ENCODE peak calls at places on chromosomes 7 and 10, in five cellular contexts. W is left ventricle myocardium inferior, Z is PC-9, J is endothelial cell of umbilical vein, N is colonic mucosa. M is an unnamed sample. For H3K4me1, the result is how much of the 10 kb centered on the place peaks cover.

GRCh38 chr7:155762639-155763038 is 49.6 kb downstream of the SHH start:
- DNase-seq in W (no peak), Z (no peak), J (no peak), N (no peak), M (no peak)

GRCh38 chr7:103117465-103117864 is 31.4 kb downstream of the NAPEPLD start:
- DNase-seq in W (no peak), Z (no peak), J (no peak), N (no peak), M (no peak)

GRCh38 chr10:95237376-95238170 is 43.5 kb downstream of the ACSM6 start:
- DNase-seq in W (no peak), Z (peak), J (no peak), N (no peak), M (no peak)

GRCh38 chr7:92598310-92598981 is 8.3 kb upstream of the FAM133B start:
- DNase-seq in W (no peak), Z (no peak), J (no peak), N (no peak), M (no peak)

GRCh38 chr10:79060641-79061255 is 8.0 kb upstream of the ZMIZ1 start:
- DNase-seq in W (peak), Z (no peak), J (no peak), N (no peak), M (no peak)

GRCh38 chr7:122143376-122143750 is 686 bp downstream of the AASS start:
- DNase-seq in W (peak), Z (no peak), J (peak), N (peak), M (peak)

GRCh38 chr7:97025983-97026704 is 1.5 kb upstream of the DLX5 start:
- DNase-seq in W (no peak), Z (no peak), J (peak), N (no peak), M (no peak)

GRCh38 chr10:70444613-70445222 is 3.2 kb upstream of the NODAL start:
- DNase-seq in W (no peak), Z (no peak), J (no peak), N (no peak), M (no peak)

GRCh38 chr10:59872892-59873463 is 33.4 kb downstream of the CCDC6 start:
- DNase-seq in W (no peak), Z (no peak), J (peak), N (peak), M (no peak)

DNA sequence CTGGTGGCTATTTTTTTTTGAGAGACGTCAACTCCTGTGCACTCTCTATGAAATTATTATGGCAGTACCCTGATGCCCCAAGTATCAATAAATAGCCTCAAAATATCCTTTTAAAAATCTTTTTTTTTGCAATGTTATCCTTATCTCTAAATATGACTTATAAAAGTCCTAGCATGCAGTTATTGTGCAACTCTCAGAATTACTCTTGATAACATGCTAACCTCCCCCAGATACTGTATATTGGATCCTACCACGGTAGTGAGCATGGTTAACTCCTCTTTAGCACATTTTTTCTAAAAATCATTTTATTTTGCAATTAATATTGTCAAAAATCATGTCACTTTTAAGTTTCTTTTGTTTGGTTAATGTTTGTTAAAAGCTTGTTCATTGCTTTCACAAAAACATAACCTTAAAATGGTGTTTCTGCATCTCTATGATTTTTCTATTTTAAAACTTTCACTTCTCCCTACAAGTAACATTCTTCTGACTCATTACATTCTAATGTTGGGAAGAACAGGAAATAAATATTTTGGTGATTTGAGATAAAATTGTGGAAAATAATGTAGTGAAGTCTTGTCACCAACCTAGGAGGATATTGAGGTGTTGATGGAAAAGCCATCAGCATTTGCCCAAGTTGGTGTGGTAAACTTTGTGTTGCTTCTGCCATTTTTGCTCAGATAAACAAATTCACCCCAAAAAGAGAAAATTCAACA is 42.1 kb upstream of the ADRA2A start:
- DNase-seq in W (no peak), Z (no peak), J (no peak), N (no peak), M (no peak)
- H3K4me1 ChIP-seq in W (under half), Z (under half), J (under half), N (under half), M (under half)

GRCh38 chr10:118730699-118731456 is 23.9 kb downstream of the CACUL1 start:
- DNase-seq in W (no peak), Z (peak), J (no peak), N (peak), M (no peak)
- H3K4me1 ChIP-seq in W (half or more), Z (under half), J (under half), N (under half), M (under half)

DNA sequence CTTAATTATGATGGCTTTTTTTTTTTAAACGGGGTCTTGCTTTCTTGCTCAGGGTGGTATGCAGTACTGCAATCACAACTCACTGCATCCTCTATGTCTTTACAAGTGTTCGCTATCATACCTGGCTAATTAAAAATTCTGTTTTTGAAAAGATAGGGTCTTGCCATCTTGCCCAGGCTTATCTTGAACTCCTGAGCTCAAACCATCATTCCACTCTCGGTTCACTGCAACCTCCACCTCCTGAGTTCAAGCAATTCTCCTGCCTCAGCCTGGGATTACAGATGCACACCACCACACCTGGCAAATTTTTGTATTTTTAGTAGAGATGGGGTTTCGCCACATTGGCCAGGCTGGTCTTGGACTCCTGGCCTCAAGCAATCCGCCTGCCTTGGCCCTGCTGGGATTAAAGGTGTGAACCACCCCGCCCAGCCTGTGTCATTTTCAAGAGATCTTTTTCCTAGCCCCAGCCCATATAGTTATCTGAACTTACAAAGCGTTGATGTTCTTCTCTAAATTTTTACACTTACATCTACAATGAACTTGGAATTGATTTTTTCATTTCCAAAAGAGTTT is 6.0 kb downstream of the HNRNPF start:
- DNase-seq in W (no peak), Z (no peak), J (no peak), N (peak), M (no peak)
- H3K4me1 ChIP-seq in W (half or more), Z (half or more), J (under half), N (under half), M (half or more)

GRCh38 chr10:102402512-102402896 is 7.0 kb downstream of the NFKB2 start:
- DNase-seq in W (no peak), Z (no peak), J (no peak), N (no peak), M (no peak)
- H3K4me1 ChIP-seq in W (under half), Z (under half), J (under half), N (under half), M (under half)

GRCh38 chr7:47578581-47579270 is 3.2 kb downstream of the TNS3 start:
- DNase-seq in W (no peak), Z (peak), J (peak), N (no peak), M (no peak)
- H3K4me1 ChIP-seq in W (half or more), Z (half or more), J (under half), N (under half), M (half or more)

GRCh38 chr7:101829374-101829773 is 11.9 kb downstream of the CUX1 start:
- DNase-seq in W (no peak), Z (no peak), J (no peak), N (no peak), M (no peak)
- H3K4me1 ChIP-seq in W (under half), Z (under half), J (under half), N (under half), M (under half)

GRCh38 chr10:33252324-33252723 is 82.1 kb downstream of the NRP1 start:
- DNase-seq in W (no peak), Z (no peak), J (no peak), N (no peak), M (no peak)

GRCh38 chr10:33252794-33253203 is 81.7 kb downstream of the NRP1 start:
- DNase-seq in W (no peak), Z (peak), J (peak), N (no peak), M (no peak)

GRCh38 chr10:33249659-33250058 is 84.8 kb downstream of the NRP1 start:
- DNase-seq in W (no peak), Z (no peak), J (peak), N (no peak), M (peak)

GRCh38 chr10:33254556-33255160 is 79.8 kb downstream of the NRP1 start:
- DNase-seq in W (no peak), Z (no peak), J (peak), N (no peak), M (no peak)

DNA sequence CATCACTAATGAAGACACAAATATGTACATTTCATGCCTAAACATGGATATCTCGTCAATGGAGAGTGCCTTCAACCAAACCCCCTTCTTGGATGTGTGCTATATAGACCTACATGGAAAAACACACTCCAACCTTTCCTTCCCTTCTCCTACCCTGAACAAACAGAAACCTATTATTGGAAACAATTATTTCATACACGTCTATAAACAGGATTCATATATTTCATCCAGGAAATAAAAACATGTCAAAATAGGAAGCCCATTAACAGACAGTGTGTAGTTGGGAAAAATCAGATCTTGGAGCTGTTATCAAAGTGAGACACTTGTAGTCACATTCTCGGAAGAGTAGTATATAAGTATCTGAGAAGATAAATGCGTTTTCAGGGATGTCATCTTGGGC is 81.1 kb downstream of the NRP1 start:
- DNase-seq in W (no peak), Z (no peak), J (peak), N (no peak), M (no peak)
- H3K4me1 ChIP-seq in W (half or more), Z (half or more), J (half or more), N (under half), M (half or more)

DNA sequence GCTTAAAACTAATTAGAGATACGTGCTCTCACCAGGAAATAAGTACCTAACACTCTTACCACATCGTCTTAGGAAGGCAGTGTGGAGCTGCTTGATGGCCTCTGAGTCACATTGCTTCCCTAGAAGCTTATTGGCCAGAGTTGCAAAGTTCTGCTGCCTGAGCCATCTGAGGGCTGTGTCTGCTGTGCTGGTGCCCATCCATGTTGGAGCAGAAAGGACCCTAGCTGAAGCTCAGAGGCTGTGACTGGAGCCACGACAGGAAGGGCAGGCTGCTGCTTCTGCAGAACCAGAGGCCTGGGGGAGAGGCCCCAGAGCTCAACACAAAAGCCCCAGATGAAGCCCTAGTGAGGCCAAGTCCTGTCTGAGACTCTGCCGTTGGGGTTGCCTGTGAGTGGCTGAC is 64.8 kb upstream of the IGFBP3 start:
- DNase-seq in W (no peak), Z (peak), J (no peak), N (no peak), M (no peak)
- H3K4me1 ChIP-seq in W (under half), Z (under half), J (under half), N (under half), M (under half)

GRCh38 chr10:98013776-98014175 is 16.6 kb downstream of the CRTAC1 start:
- DNase-seq in W (no peak), Z (no peak), J (no peak), N (no peak), M (no peak)
- H3K4me1 ChIP-seq in W (under half), Z (under half), J (under half), N (under half), M (under half)

DNA sequence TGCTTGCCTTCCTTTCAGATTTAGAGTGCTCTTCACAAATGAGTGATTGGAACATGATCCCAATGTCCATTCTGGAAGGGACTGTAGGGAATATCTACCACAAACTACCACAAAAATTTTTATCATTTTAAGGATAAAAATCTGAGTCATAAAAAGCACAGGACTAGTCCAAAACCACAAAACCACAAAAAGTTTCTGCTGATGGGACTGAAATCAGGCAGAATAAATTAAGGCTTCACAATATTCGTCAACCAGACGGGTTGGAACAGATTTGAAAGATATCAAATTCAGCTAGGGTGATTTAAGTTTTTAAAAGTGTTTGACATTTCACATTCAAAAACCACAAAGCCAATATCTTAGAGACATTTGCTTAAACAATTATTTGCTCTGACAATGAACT is 100.1 kb upstream of the PTN start:
- DNase-seq in W (no peak), Z (no peak), J (no peak), N (no peak), M (no peak)
- H3K4me1 ChIP-seq in W (under half), Z (under half), J (under half), N (under half), M (under half)

M was measured in heart right ventricle.